ENCODE peak calls at places on chromosomes 2 and 18, in ten cellular contexts. T is IMR-90, O is fibroblast of pulmonary artery, D is cardiac muscle cell, L is dorsolateral prefrontal cortex, M is fibroblast of the aortic adventitia, G is tibial nerve, Q is uterus, Y is mammary epithelial cell, C is OCI-LY7. I is an unnamed sample.

GRCh38 chr18:73842795-73843394 is 304.7 kb downstream of the FBXO15 start:
- DNase-seq in T (peak; percentile 65), O (peak; percentile 69), D (peak; percentile 76), L (peak; percentile 75), M (peak; percentile 65), G (peak; percentile 30), Q (peak; percentile 19), Y (peak; percentile 14), C (peak; percentile 45), I (peak; percentile 40)

GRCh38 chr2:204265701-204266310 is 279.5 kb upstream of the PARD3B start:
- DNase-seq in T (no peak), O (no peak), D (no peak), L (peak; percentile 61), M (no peak), G (no peak), Q (no peak), Y (no peak), C (no peak), I (no peak)

GRCh38 chr2:30221531-30221930 is 9.8 kb upstream of the LBH start:
- DNase-seq in T (no peak), O (no peak), D (no peak), L (no peak), M (no peak), G (no peak), Q (no peak), Y (peak; percentile 24), C (no peak), I (no peak)

GRCh38 chr2:204027105-204027504 is 90.5 kb downstream of the ICOS start:
- DNase-seq in T (peak; percentile 13), O (peak; percentile 13), D (no peak), L (no peak), M (no peak), G (no peak), Q (no peak), Y (peak; percentile 74), C (peak; percentile 81), I (no peak)

GRCh38 chr2:3587021-3587420 is 7.9 kb upstream of the COLEC11 start:
- DNase-seq in T (no peak), O (no peak), D (no peak), L (no peak), M (no peak), G (no peak), Q (no peak), Y (no peak), C (no peak), I (no peak)

GRCh38 chr18:42157420-42157819 is 202.4 kb downstream of the PIK3C3 start:
- DNase-seq in T (no peak), O (no peak), D (no peak), L (no peak), M (peak; percentile 7), G (no peak), Q (no peak), Y (no peak), C (no peak), I (no peak)

GRCh38 chr2:147790580-147790979 is 54.2 kb upstream of the ACVR2A start:
- DNase-seq in T (no peak), O (no peak), D (no peak), L (no peak), M (no peak), G (no peak), Q (no peak), Y (no peak), C (no peak), I (no peak)

GRCh38 chr18:76953186-76953982 is 131.0 kb downstream of the ZNF236 start:
- DNase-seq in T (peak; percentile 7), O (peak; percentile 40), D (no peak), L (peak; percentile 64), M (peak; percentile 51), G (peak; percentile 64), Q (peak; percentile 78), Y (no peak), C (no peak), I (no peak)

GRCh38 chr2:62814132-62814531 is 108.6 kb downstream of the EHBP1 start:
- DNase-seq in T (peak; percentile 76), O (peak; percentile 46), D (no peak), L (no peak), M (peak; percentile 43), G (no peak), Q (no peak), Y (peak; percentile 43), C (no peak), I (peak; percentile 83)

GRCh38 chr2:190376591-190377245 is 31.4 kb upstream of the MFSD6 start:
- DNase-seq in T (no peak), O (no peak), D (no peak), L (no peak), M (no peak), G (no peak), Q (no peak), Y (no peak), C (no peak), I (no peak)

GRCh38 chr2:120620025-120620793 is 115.5 kb upstream of the GLI2 start:
- DNase-seq in T (peak; percentile 57), O (no peak), D (no peak), L (no peak), M (peak; percentile 73), G (no peak), Q (no peak), Y (peak; percentile 94), C (no peak), I (peak; percentile 62)

GRCh38 chr18:46405832-46406538 is 251.0 kb downstream of the LOXHD1 start:
- DNase-seq in T (no peak), O (no peak), D (no peak), L (no peak), M (no peak), G (no peak), Q (no peak), Y (no peak), C (no peak), I (no peak)

GRCh38 chr18:46407471-46408166 is 249.4 kb downstream of the LOXHD1 start:
- DNase-seq in T (peak; percentile 49), O (no peak), D (no peak), L (no peak), M (peak; percentile 41), G (no peak), Q (no peak), Y (peak; percentile 44), C (no peak), I (peak; percentile 10)

GRCh38 chr18:46406539-46406932 is 250.5 kb downstream of the LOXHD1 start:
- DNase-seq in T (no peak), O (no peak), D (no peak), L (no peak), M (no peak), G (no peak), Q (no peak), Y (no peak), C (no peak), I (no peak)

GRCh38 chr18:46411191-46411590 is 245.8 kb downstream of the LOXHD1 start:
- DNase-seq in T (no peak), O (no peak), D (no peak), L (no peak), M (no peak), G (no peak), Q (no peak), Y (no peak), C (no peak), I (no peak)

DNA sequence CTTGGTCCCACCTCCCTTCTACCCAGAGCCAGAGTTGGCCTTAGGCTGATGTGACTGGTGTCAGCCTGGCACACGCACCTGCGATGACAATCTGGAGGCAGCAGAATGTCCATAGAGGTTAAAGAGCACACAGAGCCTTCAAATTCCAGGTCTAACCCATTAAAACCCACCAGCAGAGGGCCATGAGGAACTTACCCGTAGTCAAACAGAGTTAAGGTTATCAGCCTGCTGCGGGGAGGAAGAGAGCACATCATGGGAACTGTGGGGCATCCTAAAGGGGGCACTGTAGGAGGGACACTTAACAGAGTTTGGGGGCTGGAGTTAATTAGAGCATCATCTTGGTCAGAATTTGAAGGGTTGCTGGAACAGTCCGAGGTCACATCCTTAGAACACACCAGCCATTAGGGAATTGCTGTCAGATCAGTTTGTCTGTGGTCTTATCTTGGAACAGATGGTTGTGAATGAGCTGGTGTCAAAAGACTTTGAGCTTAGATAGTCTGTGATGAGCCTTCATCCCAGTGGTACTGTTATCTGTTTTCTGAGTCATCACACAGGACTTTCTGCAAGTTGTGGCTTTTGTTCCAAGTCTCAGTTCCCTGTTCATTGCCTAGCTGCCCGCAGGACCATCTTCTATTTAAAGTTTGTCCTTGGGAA is 248.6 kb downstream of the LOXHD1 start:
- DNase-seq in T (no peak), O (no peak), D (no peak), L (no peak), M (no peak), G (no peak), Q (no peak), Y (no peak), C (peak; percentile 5), I (no peak)
- H3K4me3 ChIP-seq in T (no peak overlapping the region), O (no peak overlapping the region), D (no peak overlapping the region), L (no peak overlapping the region), M (no peak overlapping the region), G (no peak overlapping the region), Q (no peak overlapping the region), Y (no peak overlapping the region), C (no peak overlapping the region), I (no peak overlapping the region)

GRCh38 chr2:98084151-98084868 is 2.7 kb upstream of the VWA3B start:
- DNase-seq in T (no peak), O (no peak), D (no peak), L (no peak), M (no peak), G (no peak), Q (no peak), Y (no peak), C (no peak), I (no peak)
- TF ChIP-seq CTCF in T (no peak), O (no peak), D (no peak), L (no peak), M (no peak), G (no peak), Q (no peak), Y (no peak), C (peak; percentile 14), I (no peak)

GRCh38 chr2:161122772-161123530 is 37.3 kb upstream of the TANK start:
- DNase-seq in T (peak; percentile 93), O (peak; percentile 92), D (peak; percentile 18), L (no peak), M (peak; percentile 94), G (no peak), Q (peak; percentile 39), Y (peak; percentile 81), C (no peak), I (peak; percentile 94)
- H3K4me3 ChIP-seq in T (no peak overlapping the region), O (peak overlapping the region; percentile 40), D (no peak overlapping the region), L (no peak overlapping the region), M (peak overlapping the region; percentile 26), G (no peak overlapping the region), Q (no peak overlapping the region), Y (no peak overlapping the region), C (no peak overlapping the region), I (peak overlapping the region; percentile 34)

DNA sequence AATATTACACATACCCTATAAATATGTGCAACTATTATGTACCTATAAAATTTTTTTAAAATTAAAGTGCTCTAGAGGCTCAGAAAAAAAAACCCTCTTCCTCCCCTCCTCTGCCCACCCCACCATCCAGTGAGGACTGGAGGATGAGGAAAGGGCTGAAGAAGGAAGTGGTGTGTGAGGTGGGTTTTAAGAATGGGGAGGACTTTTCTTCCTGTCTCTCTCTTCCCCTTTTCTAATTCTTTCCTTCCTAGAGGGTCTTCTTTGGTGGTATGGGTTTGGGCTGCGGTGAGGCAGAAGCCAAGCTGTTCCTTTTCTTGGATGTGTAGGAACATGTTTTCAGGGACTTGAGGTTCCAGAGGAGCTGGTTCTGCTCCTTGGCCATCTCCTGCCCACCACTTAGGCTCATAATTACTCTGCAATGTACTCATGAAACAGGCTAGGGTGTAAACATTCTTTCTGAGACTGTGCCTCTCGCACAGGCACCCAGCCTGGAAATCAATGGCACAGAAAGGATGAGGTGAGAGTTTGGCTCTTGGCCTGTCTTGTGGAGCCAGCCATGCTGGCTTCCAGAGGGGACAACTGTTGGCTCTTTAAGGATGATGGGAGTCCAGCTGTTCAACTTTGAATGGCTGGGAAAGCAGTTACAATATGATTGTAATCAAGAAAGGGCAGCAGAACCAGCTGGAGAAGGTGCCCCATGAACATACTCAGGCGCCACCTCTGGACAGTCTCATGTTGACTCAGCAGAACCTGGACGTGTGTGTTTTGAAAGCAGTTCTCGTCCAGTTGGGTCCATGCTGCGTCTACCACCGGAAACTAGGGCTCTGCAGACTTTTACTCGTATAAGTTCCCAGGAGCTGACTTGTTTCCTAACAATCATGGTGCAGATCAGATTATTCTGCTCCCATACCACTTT is 38.3 kb downstream of the IL1RL2 start:
- DNase-seq in T (no peak), O (no peak), D (no peak), L (no peak), M (no peak), G (no peak), Q (no peak), Y (peak; percentile 31), C (no peak), I (no peak)
- TF ChIP-seq CTCF in T (no peak), O (no peak), D (no peak), L (no peak), M (no peak), G (no peak), Q (no peak), Y (no peak), C (no peak), I (no peak)

I was measured in AG10803.